ENCODE peak calls at places on chromosomes 11 and 22, in ten cellular contexts. Z, N, P, Y, F, K, B, E, U and O are unnamed samples.

GRCh38 chr11:118581057-118581456 is 8.8 kb downstream of the ARCN1 start:
- DNase-seq in E (no peak), F (no peak), B (no peak), Y (no peak), Z (no peak), P (no peak), K (no peak), U (no peak), N (no peak), O (no peak)

GRCh38 chr11:46006418-46007070 is 84.1 kb downstream of the LARGE2 start:
- DNase-seq in Z (no peak), F (no peak), U (peak; percentile 77), P (peak; percentile 71), B (peak; percentile 70), Y (no peak), E (peak; percentile 36), K (no peak), N (no peak), O (peak; percentile 69)

GRCh38 chr11:27242591-27242990 is 120.4 kb downstream of the CCDC34 start:
- DNase-seq in Z (no peak), E (no peak), K (no peak), N (no peak), Y (no peak), B (no peak), U (peak; percentile 28), F (no peak), P (peak; percentile 65), O (peak; percentile 20)

GRCh38 chr22:21796863-21797262 is 61.3 kb upstream of the YPEL1 start:
- DNase-seq in Z (no peak), F (no peak), Y (no peak), E (no peak), U (no peak), P (no peak), B (peak; percentile 46), N (no peak), K (no peak), O (no peak)

GRCh38 chr11:41113160-41113559 is 346.3 kb downstream of the LRRC4C start:
- DNase-seq in F (no peak), B (no peak), N (no peak), Z (no peak), E (no peak), Y (no peak), U (no peak), P (no peak), K (no peak), O (no peak)

GRCh38 chr11:132683602-132684001 is 848.7 kb downstream of the OPCML start:
- DNase-seq in E (no peak), Z (no peak), U (peak; percentile 21), Y (no peak), K (no peak), F (no peak), B (no peak), P (peak; percentile 46), N (no peak), O (peak; percentile 5)

GRCh38 chr11:125756050-125756449 is 10.0 kb downstream of the PATE1 start:
- DNase-seq in N (no peak), P (no peak), E (no peak), K (no peak), B (no peak), Z (no peak), F (no peak), Y (no peak), U (no peak), O (no peak)

GRCh38 chr11:19793356-19793755 is 80.7 kb downstream of the NAV2 start:
- DNase-seq in N (no peak), F (no peak), B (peak; percentile 35), Y (no peak), K (no peak), U (no peak), P (no peak), E (no peak), Z (no peak), O (no peak)

GRCh38 chr11:69576069-69576782 is 64.7 kb upstream of the CCND1 start:
- DNase-seq in F (no peak), U (no peak), B (no peak), P (no peak), E (no peak), N (no peak), Y (no peak), Z (peak; percentile 44), K (no peak), O (no peak)

GRCh38 chr11:74010306-74010981 is 1.6 kb upstream of the UCP3 start:
- DNase-seq in K (no peak), N (no peak), P (no peak), U (no peak), F (no peak), Y (no peak), E (no peak), B (no peak), Z (no peak), O (no peak)

GRCh38 chr11:97754976-97755375 is 1265.8 kb upstream of the CNTN5 start:
- DNase-seq in E (no peak), U (no peak), B (no peak), Y (no peak), Z (no peak), N (no peak), P (no peak), K (no peak), F (no peak), O (no peak)

GRCh38 chr11:108854366-108854765 is 189.5 kb downstream of the DDX10 start:
- DNase-seq in N (no peak), U (peak; percentile 55), F (no peak), P (no peak), Y (no peak), E (no peak), K (no peak), Z (no peak), B (no peak), O (no peak)

GRCh38 chr22:18954941-18955571 is 19.0 kb upstream of the PRODH start:
- DNase-seq in Y (no peak), K (no peak), Z (peak; percentile 47), B (no peak), F (no peak), E (no peak), N (no peak), P (no peak), U (no peak), O (no peak)

GRCh38 chr11:65355013-65355775 is 643 bp downstream of the TIGD3 start:
- DNase-seq in Y (peak; percentile 61), K (peak; percentile 37), E (peak; percentile 40), N (peak; percentile 49), B (peak; percentile 33), P (no peak), U (no peak), F (peak; percentile 37), Z (no peak), O (no peak)

GRCh38 chr22:27990879-27991278 is 71.8 kb upstream of the PITPNB start:
- DNase-seq in Y (no peak), N (peak; percentile 89), E (no peak), Z (peak; percentile 86), F (no peak), B (peak; percentile 33), P (peak; percentile 20), K (no peak), U (peak; percentile 38), O (peak; percentile 7)

GRCh38 chr22:23223566-23224317 is 43.4 kb downstream of the BCR start:
- DNase-seq in Z (no peak), E (no peak), F (no peak), N (no peak), Y (no peak), B (no peak), P (no peak), U (no peak), K (no peak), O (no peak)

GRCh38 chr11:24588075-24588474 is 91.2 kb downstream of the LUZP2 start:
- DNase-seq in K (no peak), N (no peak), E (no peak), Y (no peak), F (no peak), U (peak; percentile 71), B (no peak), Z (no peak), P (peak; percentile 17), O (peak; percentile 64)

GRCh38 chr11:121237686-121238658 is 54.6 kb upstream of the SC5D start:
- DNase-seq in Z (no peak), E (no peak), U (peak; percentile 76), Y (peak; percentile 57), K (peak; percentile 16), F (no peak), P (peak; percentile 86), N (no peak), B (peak; percentile 7), O (peak; percentile 11)

GRCh38 chr11:120035756-120036155 is 102.2 kb downstream of the TRIM29 start:
- DNase-seq in K (no peak), E (no peak), F (no peak), P (no peak), U (no peak), B (no peak), Y (no peak), Z (no peak), N (no peak), O (no peak)

GRCh38 chr11:3052567-3052966 is 4.7 kb downstream of the CARS1 start:
- DNase-seq in Y (no peak), K (no peak), N (no peak), F (no peak), P (no peak), U (no peak), B (no peak), Z (no peak), E (no peak), O (no peak)

GRCh38 chr11:133988686-133989410 is 32.1 kb upstream of the IGSF9B start:
- DNase-seq in F (no peak), Y (no peak), Z (no peak), K (no peak), N (no peak), B (no peak), E (no peak), P (no peak), U (no peak), O (no peak)

GRCh38 chr11:45982656-45983470 is 60.4 kb downstream of the LARGE2 start:
- DNase-seq in P (peak; percentile 54), N (peak; percentile 87), Y (peak; percentile 63), K (peak; percentile 32), Z (no peak), U (peak; percentile 85), B (no peak), F (no peak), E (no peak), O (peak; percentile 72)

GRCh38 chr22:48749555-48750227 is 1078.0 kb downstream of the BRD1 start:
- DNase-seq in F (no peak), N (no peak), B (no peak), P (no peak), Y (no peak), Z (no peak), K (no peak), U (no peak), E (no peak), O (no peak)

GRCh38 chr11:95231881-95232605 is 1.0 kb upstream of the SESN3 start:
- DNase-seq in E (peak; percentile 61), Z (peak; percentile 86), N (peak; percentile 87), P (no peak), U (peak; percentile 39), F (peak; percentile 62), K (peak; percentile 61), B (peak; percentile 79), Y (peak; percentile 80), O (peak; percentile 23)

GRCh38 chr22:45604239-45604711 is 67.4 kb upstream of the ATXN10 start:
- DNase-seq in K (no peak), Y (no peak), N (no peak), E (no peak), Z (no peak), B (peak; percentile 50), F (no peak), P (peak; percentile 26), U (peak; percentile 49), O (no peak)

GRCh38 chr11:116166788-116167465 is 605.9 kb downstream of the BUD13 start:
- DNase-seq in B (no peak), Z (no peak), E (no peak), N (no peak), U (no peak), Y (no peak), K (no peak), P (no peak), F (no peak), O (no peak)

GRCh38 chr11:110613526-110613925 is 98.7 kb downstream of the ARHGAP20 start:
- DNase-seq in F (no peak), U (peak; percentile 30), P (peak; percentile 56), K (no peak), E (no peak), B (no peak), Y (no peak), Z (no peak), N (no peak), O (peak; percentile 13)

GRCh38 chr22:45504703-45505341 is 2.1 kb downstream of the FBLN1 start:
- DNase-seq in Z (no peak), B (no peak), U (peak; percentile 55), F (no peak), Y (no peak), K (no peak), N (no peak), P (peak; percentile 32), E (no peak), O (peak; percentile 16)